ENCODE peak calls at places on chromosomes 16 and 17, in six cellular contexts. A, S, F, N, J and B are unnamed samples.
A peak's percentile ranks its signal among the peaks of the same experiment; 100 is the strongest.

GRCh38 chr17:32265192-32265895 is at the start of gene RHBDL3:
- DNase-seq in A (no peak), S (no peak), F (no peak), N (no peak), J (peak; percentile 94), B (no peak)

GRCh38 chr17:55246583-55246982 is 18.2 kb upstream of the HLF start:
- DNase-seq in A (no peak), S (no peak), F (no peak), N (no peak), J (no peak), B (no peak)

GRCh38 chr17:49061524-49061943 is 64.3 kb downstream of the IGF2BP1 start:
- DNase-seq in A (no peak), S (no peak), F (peak; percentile 21), N (peak; percentile 10), J (no peak), B (no peak)

GRCh38 chr16:48318630-48319029 is 66.6 kb downstream of the SIAH1 start:
- DNase-seq in A (no peak), S (no peak), F (peak; percentile 65), N (peak; percentile 62), J (no peak), B (peak; percentile 45)

GRCh38 chr16:17370233-17371013 is 100.3 kb downstream of the XYLT1 start:
- DNase-seq in A (no peak), S (peak; percentile 81), F (peak; percentile 34), N (peak; percentile 8), J (no peak), B (peak; percentile 60)

GRCh38 chr16:17331071-17331521 is 139.7 kb downstream of the XYLT1 start:
- DNase-seq in A (no peak), S (no peak), F (no peak), N (no peak), J (no peak), B (no peak)

GRCh38 chr17:3903881-3904286 is 11.0 kb upstream of the CAMKK1 start:
- DNase-seq in A (no peak), S (no peak), F (no peak), N (no peak), J (no peak), B (no peak)

GRCh38 chr17:76720211-76720610 is 6.2 kb downstream of the JMJD6 start:
- DNase-seq in A (no peak), S (no peak), F (no peak), N (no peak), J (no peak), B (no peak)

GRCh38 chr16:88347656-88348376 is 34.9 kb upstream of the ZNF469 start:
- DNase-seq in A (no peak), S (no peak), F (no peak), N (no peak), J (no peak), B (no peak)

GRCh38 chr17:44636562-44636961 is 19.7 kb upstream of the MEIOC start:
- DNase-seq in A (no peak), S (peak; percentile 32), F (peak; percentile 70), N (peak; percentile 77), J (no peak), B (peak; percentile 28)

GRCh38 chr17:75457047-75457654 is 716 bp downstream of the TMEM94 start:
- DNase-seq in A (no peak), S (no peak), F (peak; percentile 40), N (peak; percentile 54), J (peak; percentile 60), B (no peak)

GRCh38 chr16:29694384-29695195 is 15.6 kb downstream of the QPRT start:
- DNase-seq in A (no peak), S (peak; percentile 58), F (no peak), N (no peak), J (no peak), B (no peak)

GRCh38 chr17:64281962-64282752 is 19.1 kb upstream of the TEX2 start:
- DNase-seq in A (peak; percentile 2), S (no peak), F (peak; percentile 88), N (peak; percentile 90), J (peak; percentile 80), B (peak; percentile 72)

GRCh38 chr17:78179372-78179771 is 7.5 kb downstream of the TK1 start:
- DNase-seq in A (no peak), S (no peak), F (peak; percentile 67), N (peak; percentile 67), J (no peak), B (no peak)

GRCh38 chr17:1423456-1424135 is 23.6 kb upstream of the YWHAE start:
- DNase-seq in A (no peak), S (no peak), F (no peak), N (no peak), J (no peak), B (no peak)

GRCh38 chr17:5819921-5820685 is 235.8 kb upstream of the NLRP1 start:
- DNase-seq in A (no peak), S (no peak), F (no peak), N (no peak), J (no peak), B (no peak)

GRCh38 chr17:61837175-61838051 is 25.9 kb downstream of the BRIP1 start:
- DNase-seq in A (peak; percentile 9), S (peak; percentile 23), F (peak; percentile 87), N (peak; percentile 85), J (peak; percentile 45), B (peak; percentile 71)

GRCh38 chr16:49947907-49948678 is 76.9 kb upstream of the CNEP1R1 start:
- DNase-seq in A (no peak), S (no peak), F (no peak), N (no peak), J (no peak), B (no peak)

GRCh38 chr17:21573961-21574610 is 118.2 kb upstream of the KCNJ18 start:
- DNase-seq in A (no peak), S (peak; percentile 32), F (peak; percentile 83), N (peak; percentile 88), J (no peak), B (peak; percentile 4)
- H3K4me3 ChIP-seq in A (peak overlapping the region; percentile 25), S (peak overlapping the region; percentile 47), F (peak overlapping the region; percentile 62), N (no peak overlapping the region), J (no peak overlapping the region), B (peak overlapping the region; percentile 34)

GRCh38 chr16:80682435-80683070 is 121.8 kb downstream of the CDYL2 start:
- DNase-seq in A (no peak), S (peak; percentile 81), F (peak; percentile 60), N (peak; percentile 61), J (no peak), B (no peak)
- H3K4me3 ChIP-seq in A (no peak overlapping the region), S (peak overlapping the region; percentile 30), F (no peak overlapping the region), N (no peak overlapping the region), J (no peak overlapping the region), B (no peak overlapping the region)

GRCh38 chr17:41664587-41665565 is 23.8 kb upstream of the EIF1 start:
- DNase-seq in A (no peak), S (no peak), F (no peak), N (peak; percentile 30), J (no peak), B (no peak)
- H3K4me3 ChIP-seq in A (peak overlapping the region; percentile 63), S (peak overlapping the region; percentile 46), F (peak overlapping the region; percentile 57), N (no peak overlapping the region), J (peak overlapping the region; percentile 39), B (no peak overlapping the region)

DNA sequence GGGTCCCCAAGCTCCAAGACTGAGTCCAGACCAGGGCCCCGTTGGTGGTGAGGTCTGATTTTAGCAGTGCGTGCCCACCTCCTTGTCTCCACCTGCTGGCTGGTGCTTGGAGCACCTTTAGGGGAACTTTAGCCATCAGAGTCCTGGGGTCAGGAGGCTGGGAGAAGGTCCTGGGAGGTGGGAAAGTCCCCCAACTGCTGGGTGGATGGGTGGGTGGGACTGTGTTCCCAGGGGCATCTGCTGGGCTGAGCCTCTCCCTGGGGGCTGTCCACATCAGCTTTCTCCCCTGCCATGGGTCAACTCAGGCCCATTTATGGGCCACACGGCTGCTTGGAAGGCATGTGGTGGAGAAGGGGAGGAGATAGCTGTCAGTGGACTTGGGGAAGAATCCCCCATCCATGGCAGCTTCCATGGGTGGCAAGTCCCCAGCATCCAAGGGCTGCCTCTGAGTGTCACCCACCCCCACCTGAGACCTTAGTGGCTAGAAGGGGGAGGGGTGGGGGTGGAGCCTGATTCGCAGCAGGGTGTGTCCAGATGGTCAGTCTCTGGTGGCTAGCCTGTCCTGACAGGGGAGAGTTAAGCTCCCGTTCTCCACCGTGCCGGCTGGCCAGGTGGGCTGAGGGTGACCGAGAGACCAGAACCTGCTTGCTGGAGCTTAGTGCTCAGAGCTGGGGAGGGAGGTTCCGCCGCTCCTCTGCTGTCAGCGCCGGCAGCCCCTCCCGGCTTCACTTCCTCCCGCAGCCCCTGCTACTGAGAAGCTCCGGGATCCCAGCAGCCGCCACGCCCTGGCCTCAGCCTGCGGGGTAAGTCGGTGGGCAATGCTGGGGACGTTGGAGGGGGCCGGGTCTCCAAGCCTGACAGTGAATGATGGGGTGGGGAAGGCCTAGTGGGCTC is at the start of gene TRPV2:
- DNase-seq in A (peak; percentile 16), S (no peak), F (no peak), N (no peak), J (peak; percentile 75), B (no peak)
- H3K4me3 ChIP-seq in A (peak within 1 kb of the TSS; percentile 87), S (peak within 1 kb of the TSS; percentile 43), F (peak within 1 kb of the TSS; percentile 78), N (no peak within 1 kb of the TSS), J (peak within 1 kb of the TSS; percentile 80), B (peak within 1 kb of the TSS; percentile 46)

DNA sequence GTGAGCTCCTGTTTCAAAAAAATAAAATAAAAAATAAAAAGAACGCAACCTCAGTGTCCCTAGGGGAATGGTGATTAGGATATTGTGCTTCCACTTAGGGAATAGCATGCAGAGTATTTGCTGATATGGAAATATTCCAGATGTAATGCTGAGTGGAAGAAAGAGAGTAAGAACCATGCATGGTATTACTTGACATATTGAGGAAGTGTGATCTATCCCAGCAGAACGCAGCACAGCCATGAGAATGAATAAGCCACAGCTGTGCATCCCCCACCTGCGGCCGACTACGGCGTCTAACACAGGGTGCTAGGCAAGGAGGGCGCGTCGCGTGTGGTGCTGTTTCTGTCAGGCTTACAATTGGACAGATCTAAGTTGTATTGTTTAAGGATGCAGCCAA is 49.5 kb downstream of the FOXK2 start:
- DNase-seq in A (no peak), S (no peak), F (no peak), N (peak; percentile 67), J (no peak), B (no peak)
- H3K4me3 ChIP-seq in A (no peak overlapping the region), S (no peak overlapping the region), F (no peak overlapping the region), N (no peak overlapping the region), J (no peak overlapping the region), B (no peak overlapping the region)

GRCh38 chr16:76947694-76948093 is 243.3 kb upstream of the MON1B start:
- DNase-seq in A (no peak), S (peak; percentile 11), F (no peak), N (peak; percentile 27), J (no peak), B (peak; percentile 6)
- H3K4me3 ChIP-seq in A (no peak overlapping the region), S (no peak overlapping the region), F (no peak overlapping the region), N (no peak overlapping the region), J (no peak overlapping the region), B (no peak overlapping the region)